ENCODE peak calls at places on chromosomes 3 and 15, in seven cellular contexts. O, F, C, Y, P, J and W are unnamed samples.

GRCh38 chr3:144049374-144049773 is 77.8 kb downstream of the DIPK2A start:
- DNase-seq in O (no peak), F (no peak), C (no peak), Y (no peak), P (no peak), J (no peak), W (no peak)

GRCh38 chr3:106533097-106533496 is 664.3 kb upstream of the CBLB start:
- DNase-seq in O (no peak), F (no peak), C (no peak), Y (no peak), P (no peak), J (no peak), W (no peak)

GRCh38 chr15:90142216-90143175 is 40.2 kb upstream of the IDH2 start:
- DNase-seq in O (no peak), F (peak), C (no peak), Y (no peak), P (no peak), J (peak), W (no peak)

GRCh38 chr3:72418149-72418686 is 430.0 kb downstream of the SHQ1 start:
- DNase-seq in O (peak), F (no peak), C (no peak), Y (no peak), P (no peak), J (no peak), W (no peak)

GRCh38 chr3:151305081-151305777 is 11.4 kb downstream of the GPR87 start:
- DNase-seq in O (peak), F (peak), C (peak), Y (peak), P (peak), J (no peak), W (peak)

GRCh38 chr15:80615783-80616391 is 79.2 kb upstream of the ABHD17C start:
- DNase-seq in O (peak), F (no peak), C (peak), Y (peak), P (peak), J (no peak), W (peak)

GRCh38 chr3:24343084-24343783 is 151.4 kb downstream of the THRB start:
- DNase-seq in O (peak), F (no peak), C (no peak), Y (peak), P (peak), J (no peak), W (peak)

GRCh38 chr3:124347418-124347817 is 355.5 kb upstream of the ROPN1 start:
- DNase-seq in O (no peak), F (no peak), C (no peak), Y (no peak), P (no peak), J (no peak), W (no peak)

GRCh38 chr3:177932346-177932745 is 603.9 kb upstream of the KCNMB2 start:
- DNase-seq in O (no peak), F (no peak), C (no peak), Y (no peak), P (no peak), J (no peak), W (peak)

GRCh38 chr15:101528108-101528916 is 38.8 kb upstream of the PCSK6 start:
- DNase-seq in O (no peak), F (no peak), C (no peak), Y (no peak), P (no peak), J (no peak), W (no peak)

GRCh38 chr15:63851431-63851830 is 17.7 kb upstream of the HERC1 start:
- DNase-seq in O (no peak), F (no peak), C (no peak), Y (no peak), P (no peak), J (no peak), W (no peak)

GRCh38 chr3:116951610-116952009 is 242.0 kb downstream of the TUSC7 start:
- DNase-seq in O (no peak), F (no peak), C (no peak), Y (no peak), P (peak), J (no peak), W (no peak)

GRCh38 chr15:76059320-76060097 is at the start of gene TMEM266:
- DNase-seq in O (peak), F (no peak), C (no peak), Y (no peak), P (peak), J (no peak), W (peak)

GRCh38 chr3:177960014-177960413 is 576.2 kb upstream of the KCNMB2 start:
- DNase-seq in O (peak), F (no peak), C (no peak), Y (peak), P (no peak), J (no peak), W (peak)

GRCh38 chr3:188180114-188180513 is 26.2 kb downstream of the LPP start:
- DNase-seq in O (no peak), F (no peak), C (no peak), Y (no peak), P (no peak), J (no peak), W (no peak)

GRCh38 chr3:125990253-125990970 is 21.4 kb downstream of the ROPN1B start:
- DNase-seq in O (peak), F (peak), C (peak), Y (peak), P (peak), J (peak), W (peak)

GRCh38 chr3:108410531-108410984 is 99.8 kb downstream of the MYH15 start:
- DNase-seq in O (no peak), F (no peak), C (no peak), Y (no peak), P (no peak), J (no peak), W (no peak)

GRCh38 chr15:41918506-41919126 is 24.8 kb upstream of the SPTBN5 start:
- DNase-seq in O (no peak), F (no peak), C (no peak), Y (no peak), P (no peak), J (no peak), W (no peak)

GRCh38 chr15:39789736-39790135 is 7.1 kb upstream of the FSIP1 start:
- DNase-seq in O (no peak), F (no peak), C (no peak), Y (no peak), P (no peak), J (no peak), W (peak)

GRCh38 chr15:30921106-30921505 is 17.4 kb downstream of the FAN1 start:
- DNase-seq in O (no peak), F (no peak), C (no peak), Y (no peak), P (no peak), J (no peak), W (no peak)

GRCh38 chr3:194351080-194351672 is at the start of gene CPN2:
- DNase-seq in O (no peak), F (no peak), C (no peak), Y (no peak), P (no peak), J (no peak), W (no peak)

GRCh38 chr15:100588638-100589242 is 13.2 kb downstream of the LINS1 start:
- DNase-seq in O (peak), F (no peak), C (no peak), Y (no peak), P (no peak), J (no peak), W (no peak)

GRCh38 chr3:147407495-147408179 is 1.3 kb upstream of the ZIC4 start:
- DNase-seq in O (no peak), F (no peak), C (no peak), Y (no peak), P (no peak), J (no peak), W (no peak)

GRCh38 chr3:38008971-38009580 is 18.5 kb downstream of the VILL start:
- DNase-seq in O (no peak), F (no peak), C (no peak), Y (no peak), P (no peak), J (no peak), W (no peak)

GRCh38 chr15:72063186-72063585 is 54.8 kb downstream of the MYO9A start:
- DNase-seq in O (no peak), F (no peak), C (no peak), Y (no peak), P (no peak), J (no peak), W (no peak)

GRCh38 chr3:64268926-64269325 is 43.7 kb upstream of the PRICKLE2 start:
- DNase-seq in O (no peak), F (no peak), C (no peak), Y (no peak), P (no peak), J (no peak), W (no peak)

GRCh38 chr3:131260525-131260924 is 121.0 kb upstream of the NUDT16 start:
- DNase-seq in O (no peak), F (no peak), C (no peak), Y (no peak), P (no peak), J (no peak), W (no peak)

GRCh38 chr15:82536409-82537350 is 3.6 kb downstream of the RPS17 start:
- DNase-seq in O (no peak), F (no peak), C (no peak), Y (no peak), P (no peak), J (no peak), W (no peak)

GRCh38 chr3:17179381-17180205 is 294.8 kb downstream of the PLCL2 start:
- DNase-seq in O (no peak), F (no peak), C (no peak), Y (no peak), P (no peak), J (no peak), W (no peak)